ENCODE peak calls at places on chromosomes 13 and 19, in four cellular contexts. A is hypothalamus, O is anterior cingulate cortex, G is fibroblast of mammary gland. D is an unnamed sample.

GRCh38 chr19:10191347-10191746 is 3.4 kb downstream of the DNMT1 start:
- DNase-seq in A (no peak), O (no peak), G (peak; percentile 83), D (no peak)

GRCh38 chr19:34722353-34722752 is 11.7 kb upstream of the ZNF181 start:
- DNase-seq in A (no peak), O (no peak), G (no peak), D (no peak)

GRCh38 chr13:76016799-76017198 is 380.7 kb downstream of the LMO7 start:
- DNase-seq in A (no peak), O (no peak), G (peak; percentile 53), D (peak; percentile 25)

GRCh38 chr19:41599175-41599966 is 23.4 kb downstream of the CEACAM21 start:
- DNase-seq in A (no peak), O (no peak), G (no peak), D (no peak)

GRCh38 chr13:20728579-20729300 is 25.2 kb downstream of the IL17D start:
- DNase-seq in A (no peak), O (no peak), G (peak; percentile 31), D (no peak)

GRCh38 chr19:4717191-4717965 is 6.3 kb downstream of the DPP9 start:
- DNase-seq in A (no peak), O (no peak), G (peak; percentile 75), D (no peak)

GRCh38 chr13:21613791-21614190 is 9.8 kb upstream of the MICU2 start:
- DNase-seq in A (no peak), O (no peak), G (no peak), D (no peak)

GRCh38 chr13:90800082-90800746 is 547.3 kb upstream of the MIR17HG start:
- DNase-seq in A (peak; percentile 10), O (no peak), G (no peak), D (peak; percentile 68)

GRCh38 chr19:18063463-18063862 is 23.3 kb downstream of the IL12RB1 start:
- DNase-seq in A (no peak), O (no peak), G (no peak), D (no peak)

GRCh38 chr13:46698015-46698414 is 98.9 kb downstream of the ESD start:
- DNase-seq in A (no peak), O (no peak), G (no peak), D (no peak)

GRCh38 chr13:24065172-24065571 is 95.3 kb upstream of the SPATA13 start:
- DNase-seq in A (no peak), O (no peak), G (no peak), D (no peak)

GRCh38 chr13:43861863-43862262 is 17.7 kb downstream of the CCDC122 start:
- DNase-seq in A (no peak), O (no peak), G (no peak), D (no peak)

GRCh38 chr13:41916173-41916954 is 44.5 kb downstream of the VWA8 start:
- DNase-seq in A (no peak), O (no peak), G (peak; percentile 91), D (no peak)

GRCh38 chr13:48012668-48013067 is 11.6 kb upstream of the SUCLA2 start:
- DNase-seq in A (no peak), O (no peak), G (no peak), D (no peak)

GRCh38 chr19:12806242-12807131 is at the start of gene RNASEH2A:
- DNase-seq in A (peak; percentile 86), O (peak; percentile 79), G (peak; percentile 87), D (peak; percentile 85)

GRCh38 chr19:8147579-8147978 is 1.8 kb downstream of the FBN3 start:
- DNase-seq in A (no peak), O (no peak), G (no peak), D (no peak)

GRCh38 chr19:24049537-24049936 is 37.5 kb upstream of the ZNF254 start:
- DNase-seq in A (no peak), O (no peak), G (no peak), D (no peak)

GRCh38 chr13:29573190-29573589 is 22.3 kb downstream of the SLC7A1 start:
- DNase-seq in A (no peak), O (peak; percentile 27), G (peak; percentile 60), D (peak; percentile 14)

GRCh38 chr13:72693832-72694231 is 33.6 kb downstream of the MZT1 start:
- DNase-seq in A (no peak), O (no peak), G (no peak), D (no peak)

GRCh38 chr19:35195822-35196221 is 32.7 kb downstream of the FAM187B start:
- DNase-seq in A (no peak), O (no peak), G (peak; percentile 85), D (no peak)

GRCh38 chr19:45443462-45444317 is 20.0 kb upstream of the ERCC1 start:
- DNase-seq in A (peak; percentile 70), O (peak; percentile 89), G (peak; percentile 84), D (peak; percentile 72)

GRCh38 chr13:29713841-29714240 is 118.4 kb upstream of the SLC7A1 start:
- DNase-seq in A (no peak), O (no peak), G (peak; percentile 45), D (no peak)

GRCh38 chr19:48010932-48011758 is 16.7 kb downstream of the ELSPBP1 start:
- DNase-seq in A (no peak), O (no peak), G (no peak), D (no peak)

GRCh38 chr13:67107973-67108372 is 122.2 kb downstream of the PCDH9 start:
- DNase-seq in A (no peak), O (no peak), G (no peak), D (no peak)

GRCh38 chr13:92716749-92717148 is 509.9 kb upstream of the GPC6 start:
- DNase-seq in A (no peak), O (no peak), G (peak; percentile 28), D (no peak)

GRCh38 chr13:84132491-84132890 is 250.2 kb upstream of the SLITRK1 start:
- DNase-seq in A (no peak), O (no peak), G (no peak), D (no peak)

GRCh38 chr19:38142176-38143035 is 81.6 kb downstream of the DPF1 start:
- DNase-seq in A (peak; percentile 37), O (peak; percentile 60), G (peak; percentile 51), D (peak; percentile 77)